ENCODE peak calls at places on chromosome 4, in four cellular contexts. L, S, Z and I are unnamed samples.

GRCh38 chr4:82787342-82787741 is 11.3 kb downstream of the SCD5 start:
- DNase-seq in L (no peak), S (no peak), Z (no peak), I (peak; percentile 59)

GRCh38 chr4:73676881-73677323 is 56.7 kb upstream of the RASSF6 start:
- DNase-seq in L (no peak), S (no peak), Z (no peak), I (peak; percentile 27)

GRCh38 chr4:156169011-156169410 is 215.3 kb upstream of the CTSO start:
- DNase-seq in L (no peak), S (peak; percentile 80), Z (peak; percentile 41), I (peak; percentile 90)

GRCh38 chr4:179893967-179894590 is 2349.1 kb upstream of the TENM3 start:
- DNase-seq in L (no peak), S (no peak), Z (no peak), I (no peak)

GRCh38 chr4:25552580-25553271 is 102.9 kb upstream of the SLC34A2 start:
- DNase-seq in L (no peak), S (no peak), Z (no peak), I (peak; percentile 2)

GRCh38 chr4:42768125-42768748 is 111.3 kb upstream of the ATP8A1 start:
- DNase-seq in L (no peak), S (no peak), Z (no peak), I (no peak)

GRCh38 chr4:185874516-185875230 is 62.7 kb upstream of the SORBS2 start:
- DNase-seq in L (no peak), S (peak; percentile 37), Z (no peak), I (peak; percentile 52)

GRCh38 chr4:172998527-172999469 is 169.8 kb upstream of the GALNT7 start:
- DNase-seq in L (no peak), S (peak; percentile 19), Z (no peak), I (peak; percentile 76)

GRCh38 chr4:66169341-66169740 is 499.1 kb upstream of the EPHA5 start:
- DNase-seq in L (no peak), S (peak; percentile 3), Z (no peak), I (peak; percentile 16)